ENCODE peak calls at places on chromosomes 1 and 21, in four cellular contexts. U is cardiac fibroblast, M is transverse colon, Y is HFFc6. P is an unnamed sample.
A peak's percentile ranks its signal among the peaks of the same experiment; 100 is the strongest.

GRCh38 chr1:188402986-188403385 is 1574.2 kb downstream of the PLA2G4A start:
- DNase-seq in U (no peak), Y (no peak), M (no peak), P (no peak)

GRCh38 chr1:59926381-59927243 is at the start of gene CYP2J2:
- DNase-seq in Y (no peak), M (peak; percentile 79), U (no peak), P (peak; percentile 59)

GRCh38 chr1:19700046-19700777 is 35.5 kb downstream of the HTR6 start:
- DNase-seq in Y (no peak), M (no peak), U (no peak), P (no peak)

GRCh38 chr1:182197555-182197954 is 136.0 kb upstream of the ZNF648 start:
- DNase-seq in U (no peak), M (peak; percentile 19), Y (no peak), P (no peak)

GRCh38 chr21:46190491-46191131 is 6.4 kb upstream of the SPATC1L start:
- DNase-seq in Y (no peak), U (no peak), M (no peak), P (no peak)

GRCh38 chr1:11180342-11180744 is 8.8 kb upstream of the ANGPTL7 start:
- DNase-seq in U (peak; percentile 60), Y (peak; percentile 76), M (no peak), P (no peak)

GRCh38 chr1:48471603-48472576 is at the start of gene SPATA6:
- DNase-seq in Y (peak; percentile 67), U (peak; percentile 97), M (peak; percentile 99), P (peak; percentile 97)

GRCh38 chr1:172824199-172824598 is 165.3 kb downstream of the FASLG start:
- DNase-seq in Y (no peak), M (no peak), U (peak; percentile 50), P (no peak)

GRCh38 chr1:187038789-187039188 is 210.0 kb downstream of the PLA2G4A start:
- DNase-seq in U (peak; percentile 54), Y (no peak), M (no peak), P (no peak)

GRCh38 chr1:33005117-33005811 is 31.4 kb downstream of the AK2 start:
- DNase-seq in M (no peak), Y (no peak), U (no peak), P (no peak)

GRCh38 chr1:219686171-219686570 is 73.3 kb upstream of the ZC3H11B start:
- DNase-seq in M (no peak), Y (no peak), U (no peak), P (no peak)

GRCh38 chr1:161718559-161719324 is 2.6 kb upstream of the FCRLB start:
- DNase-seq in M (no peak), U (no peak), Y (no peak), P (no peak)

GRCh38 chr1:53022179-53022578 is 39.8 kb upstream of the PODN start:
- DNase-seq in Y (no peak), M (no peak), U (no peak), P (no peak)

GRCh38 chr1:174988539-174988938 is 11.2 kb upstream of the CACYBP start:
- DNase-seq in Y (no peak), M (no peak), U (no peak), P (no peak)

GRCh38 chr21:43198376-43198775 is 29.6 kb downstream of the CRYAA start:
- DNase-seq in Y (no peak), U (no peak), M (no peak), P (no peak)

GRCh38 chr1:88061106-88061829 is 622.8 kb upstream of the PKN2 start:
- DNase-seq in U (peak; percentile 80), M (peak; percentile 58), Y (peak; percentile 70), P (peak; percentile 37)

GRCh38 chr1:183553769-183554168 is 36.5 kb downstream of the NCF2 start:
- DNase-seq in U (no peak), Y (no peak), M (no peak), P (no peak)

GRCh38 chr1:235946570-235946981 is 79.9 kb upstream of the LYST start:
- DNase-seq in U (peak; percentile 43), Y (peak; percentile 43), M (no peak), P (no peak)

GRCh38 chr1:1325288-1326074 is 879 bp downstream of the CPTP start:
- DNase-seq in Y (no peak), U (no peak), M (peak; percentile 63), P (no peak)

GRCh38 chr1:203055166-203055799 is 29.0 kb downstream of the PPFIA4 start:
- DNase-seq in M (no peak), U (no peak), Y (no peak), P (no peak)

GRCh38 chr1:183580281-183580682 is 10.0 kb downstream of the NCF2 start:
- DNase-seq in U (peak; percentile 23), M (peak; percentile 28), Y (peak; percentile 34), P (no peak)

GRCh38 chr1:40820251-40820797 is 36.7 kb downstream of the KCNQ4 start:
- DNase-seq in Y (no peak), U (no peak), M (no peak), P (no peak)
- TF ChIP-seq CTCF in Y (no peak), U (no peak), M (no peak), P (no peak)

DNA sequence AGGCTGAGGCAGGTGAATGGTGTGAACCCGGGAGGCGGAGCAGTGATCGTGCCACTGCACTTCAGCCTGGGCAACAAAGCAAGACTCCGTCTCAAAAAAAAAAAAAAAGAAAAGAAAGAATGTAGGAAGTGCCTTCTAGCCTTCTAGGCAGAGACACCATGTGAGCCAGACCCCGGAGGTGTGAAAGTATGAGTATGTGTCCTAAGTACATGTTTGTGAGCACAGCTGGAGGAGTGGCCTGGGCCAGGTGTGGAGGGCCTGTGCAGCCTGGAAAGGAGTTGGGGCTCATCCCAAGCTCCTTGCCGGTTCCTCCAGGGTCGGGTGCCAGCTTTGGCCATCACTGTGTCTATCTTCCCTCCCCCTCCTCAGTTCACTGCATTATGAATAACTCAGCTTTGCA is 13.0 kb downstream of the SOX13 start:
- DNase-seq in Y (no peak), U (no peak), M (no peak), P (no peak)
- TF ChIP-seq CTCF in Y (no peak), U (no peak), M (no peak), P (no peak)

DNA sequence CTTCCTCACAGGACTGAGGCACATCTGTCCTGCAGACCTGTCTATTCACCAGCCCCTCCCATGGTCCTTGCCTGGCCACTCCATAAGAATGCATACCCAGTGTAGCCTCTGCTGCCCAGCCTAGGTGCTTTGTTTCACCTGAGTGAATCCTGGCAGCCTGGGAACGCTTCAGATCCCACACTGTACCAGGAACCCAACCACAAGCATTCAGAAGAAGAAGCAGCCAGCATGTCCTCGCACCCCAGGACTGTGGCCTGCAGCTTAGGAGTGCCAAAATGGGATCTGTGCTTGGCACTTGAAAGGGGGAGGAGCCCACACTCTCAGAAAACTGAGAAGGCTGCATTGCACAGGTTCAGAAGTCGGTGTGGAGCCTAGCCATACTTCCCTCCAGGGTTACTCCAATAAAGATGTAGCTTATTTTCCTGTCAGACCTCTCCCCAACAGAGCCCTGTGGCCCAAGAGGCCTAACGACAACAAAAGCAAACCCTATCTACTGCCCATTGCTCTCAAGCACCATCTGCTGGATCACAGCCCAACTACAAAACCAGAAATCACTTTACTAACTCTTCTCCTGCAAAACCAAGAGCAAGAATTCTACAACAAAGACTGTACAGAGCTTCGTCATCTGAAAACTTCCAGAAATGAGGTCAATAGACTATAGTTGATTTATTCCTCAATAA is 923.1 kb upstream of the NEGR1 start:
- DNase-seq in M (no peak), U (no peak), Y (no peak), P (no peak)
- TF ChIP-seq CTCF in M (no peak), U (no peak), Y (no peak), P (no peak)

DNA sequence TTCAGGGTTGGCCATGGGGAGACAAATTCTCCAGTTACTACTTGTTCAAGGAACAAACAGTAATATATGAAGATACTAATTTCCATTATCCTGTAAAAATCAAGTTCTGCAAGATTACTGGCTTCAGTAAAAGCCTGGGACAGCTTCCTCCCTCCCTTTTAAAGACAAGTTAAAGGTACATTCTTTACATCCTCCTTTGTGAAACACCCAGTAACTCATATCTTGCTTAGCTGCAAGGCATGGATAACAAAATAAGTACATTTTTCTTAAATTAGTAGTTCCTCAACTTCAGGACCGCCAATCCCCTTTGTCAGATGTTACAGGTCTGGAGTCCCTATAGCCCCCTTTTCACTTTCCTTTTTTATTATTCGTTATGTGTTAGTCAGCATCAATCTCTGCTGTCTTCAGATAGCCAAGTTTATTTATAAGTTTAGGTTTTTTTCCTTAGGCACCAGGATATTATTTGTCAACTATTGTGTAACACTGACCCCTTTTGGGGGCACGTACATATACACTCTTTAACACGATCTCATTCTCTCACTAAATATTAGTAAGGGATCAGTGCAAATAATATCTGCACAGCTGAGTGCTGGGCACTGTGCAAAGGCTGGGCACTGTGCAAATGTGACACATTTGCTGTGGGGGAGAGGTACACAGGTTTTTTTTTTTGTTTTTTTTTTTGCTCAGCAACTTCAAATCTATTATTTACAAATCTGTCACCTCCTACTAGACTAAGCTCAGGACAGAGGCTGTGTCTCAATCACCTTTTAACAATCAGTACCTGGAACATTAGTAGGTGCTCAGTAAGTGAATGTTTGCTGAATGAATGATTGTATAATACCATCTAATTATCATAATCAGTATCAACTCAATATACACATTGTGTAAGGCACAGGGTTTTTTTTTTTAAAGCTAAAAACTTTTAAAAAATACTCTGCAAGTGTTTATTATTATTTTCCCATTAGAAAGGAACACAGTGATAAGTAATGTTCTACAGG is 9.6 kb downstream of the ERRFI1 start:
- DNase-seq in Y (no peak), M (no peak), U (peak; percentile 51), P (no peak)
- TF ChIP-seq CTCF in Y (peak; percentile 27), M (no peak), U (no peak), P (no peak)

GRCh38 chr1:152924191-152924590 is 15.8 kb downstream of the IVL start:
- DNase-seq in Y (no peak), U (no peak), M (no peak), P (no peak)

GRCh38 chr1:152928671-152929070 is 18.3 kb upstream of the SPRR5 start:
- DNase-seq in M (no peak), U (no peak), Y (no peak), P (no peak)

DNA sequence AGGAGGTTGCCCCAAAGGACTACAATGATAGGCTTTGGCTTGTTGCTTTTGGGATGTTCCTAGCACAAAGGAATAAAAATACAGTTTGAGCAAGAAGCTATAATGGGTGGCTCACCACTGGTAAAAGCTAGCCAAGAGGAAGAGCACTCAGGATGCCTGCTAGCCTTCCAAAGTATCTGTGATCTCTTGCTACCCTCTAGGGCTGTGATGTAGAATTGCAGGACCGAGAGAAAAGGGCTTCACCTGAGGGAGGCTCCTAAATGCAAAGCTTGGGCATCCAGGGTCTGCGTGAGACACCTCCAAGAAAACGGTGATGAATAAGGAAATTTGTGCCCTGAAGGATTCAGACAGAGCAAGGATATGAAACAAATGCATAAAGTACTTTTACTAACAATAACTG is 17.7 kb downstream of the IVL start:
- DNase-seq in U (peak; percentile 3), Y (peak; percentile 51), M (no peak), P (no peak)
- TF ChIP-seq CTCF in U (no peak), Y (peak; percentile 73), M (peak; percentile 11), P (no peak)

DNA sequence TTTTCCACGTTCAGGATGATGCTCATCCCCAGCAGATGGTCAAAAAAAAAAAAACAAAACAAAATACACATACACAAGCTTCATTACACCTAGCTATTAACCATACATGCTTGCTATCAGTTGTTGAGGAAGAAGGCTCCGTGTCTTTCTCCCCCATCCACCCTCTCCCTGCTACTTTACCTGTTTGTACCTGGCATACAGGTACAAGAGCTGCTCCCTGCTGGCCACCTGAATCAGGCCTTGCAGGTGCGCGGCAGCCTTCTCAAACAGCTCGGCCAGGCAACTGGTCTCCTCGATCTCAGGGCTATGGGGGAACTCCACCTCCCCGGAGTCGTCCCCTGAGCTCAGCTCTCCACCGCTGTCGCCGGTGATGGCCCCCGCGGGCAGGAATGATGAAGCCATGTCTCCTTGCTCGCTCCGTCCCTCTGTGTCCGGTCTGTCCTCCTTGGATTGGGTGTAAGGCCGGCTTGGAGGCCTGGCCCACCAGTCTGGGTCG is 464 bp downstream of the ACBD6 start:
- DNase-seq in Y (peak; percentile 67), U (no peak), M (no peak), P (no peak)
- TF ChIP-seq CTCF in Y (no peak), U (no peak), M (no peak), P (no peak)